ENCODE peak calls at places on chromosomes 12 and 14, in nine cellular contexts. R is breast epithelium, K is K562, S is transverse colon, J is suprapubic skin, I is stomach, Y is HCT116, V is esophagus muscularis mucosa, Z is endothelial cell of umbilical vein. G is an unnamed sample.

GRCh38 chr12:128114485-128114884 is 152.5 kb upstream of the TMEM132C start:
- DNase-seq in Z (no peak), V (no peak), Y (no peak), S (no peak), R (no peak), K (no peak), I (no peak), J (no peak), G (no peak)

GRCh38 chr14:24425704-24426103 is 3.8 kb downstream of the CBLN3 start:
- DNase-seq in R (no peak), K (peak), Y (no peak), I (no peak), S (no peak), J (no peak), Z (peak), V (no peak), G (no peak)

GRCh38 chr12:124507188-124508109 is 60.0 kb downstream of the NCOR2 start:
- DNase-seq in K (no peak), S (no peak), R (no peak), I (no peak), Y (no peak), Z (no peak), V (no peak), J (no peak), G (no peak)

GRCh38 chr14:36514278-36515104 is 5.5 kb downstream of the NKX2-1 start:
- DNase-seq in J (no peak), R (no peak), K (no peak), I (no peak), Z (no peak), S (no peak), Y (no peak), V (no peak), G (peak)

GRCh38 chr14:56805201-56805991 is 4.9 kb downstream of the OTX2 start:
- DNase-seq in S (no peak), K (no peak), J (no peak), I (no peak), V (no peak), R (no peak), Z (no peak), Y (no peak), G (no peak)

GRCh38 chr12:18123707-18124106 is 33.7 kb upstream of the RERGL start:
- DNase-seq in R (no peak), I (no peak), V (no peak), Y (no peak), Z (no peak), J (no peak), S (no peak), K (no peak), G (no peak)

GRCh38 chr12:6230321-6231110 is 30.3 kb downstream of the CD9 start:
- DNase-seq in R (peak), Z (no peak), I (peak), J (peak), Y (no peak), S (peak), V (no peak), K (no peak), G (no peak)

GRCh38 chr12:120015313-120015712 is 26.3 kb downstream of the BICDL1 start:
- DNase-seq in K (peak), R (no peak), J (no peak), Z (no peak), V (no peak), S (no peak), Y (no peak), I (no peak), G (no peak)

GRCh38 chr12:96136720-96137378 is 57.3 kb upstream of the ELK3 start:
- DNase-seq in Z (peak), R (no peak), S (no peak), J (no peak), K (no peak), Y (no peak), V (no peak), I (no peak), G (no peak)

GRCh38 chr12:9925746-9926393 is 6.3 kb downstream of the CLEC2A start:
- DNase-seq in R (no peak), K (peak), J (no peak), I (no peak), V (no peak), Z (peak), Y (peak), S (no peak), G (no peak)

GRCh38 chr12:66189476-66189823 is 436 bp downstream of the IRAK3 start:
- DNase-seq in Y (no peak), V (no peak), J (no peak), R (no peak), I (no peak), K (no peak), Z (no peak), S (no peak), G (no peak)

GRCh38 chr12:70040141-70040540 is 203.1 kb upstream of the CNOT2 start:
- DNase-seq in Y (no peak), K (no peak), J (no peak), I (no peak), S (no peak), R (no peak), V (no peak), Z (peak), G (no peak)

GRCh38 chr12:70779250-70779649 is 141.3 kb downstream of the PTPRR start:
- DNase-seq in I (no peak), R (no peak), Y (no peak), Z (no peak), V (no peak), J (no peak), S (no peak), K (no peak), G (no peak)

GRCh38 chr12:106851306-106851705 is 76.8 kb downstream of the RIC8B start:
- DNase-seq in K (no peak), I (no peak), Y (no peak), V (no peak), J (no peak), S (no peak), Z (no peak), R (no peak), G (no peak)

GRCh38 chr12:89949457-89950195 is 241.0 kb upstream of the ATP2B1 start:
- DNase-seq in R (no peak), Z (peak), Y (no peak), V (no peak), K (peak), I (no peak), J (no peak), S (peak), G (no peak)

GRCh38 chr12:107929436-107929835 is 154.9 kb downstream of the ASCL4 start:
- DNase-seq in R (no peak), K (peak), J (no peak), Y (peak), V (peak), Z (no peak), S (no peak), I (no peak), G (no peak)

DNA sequence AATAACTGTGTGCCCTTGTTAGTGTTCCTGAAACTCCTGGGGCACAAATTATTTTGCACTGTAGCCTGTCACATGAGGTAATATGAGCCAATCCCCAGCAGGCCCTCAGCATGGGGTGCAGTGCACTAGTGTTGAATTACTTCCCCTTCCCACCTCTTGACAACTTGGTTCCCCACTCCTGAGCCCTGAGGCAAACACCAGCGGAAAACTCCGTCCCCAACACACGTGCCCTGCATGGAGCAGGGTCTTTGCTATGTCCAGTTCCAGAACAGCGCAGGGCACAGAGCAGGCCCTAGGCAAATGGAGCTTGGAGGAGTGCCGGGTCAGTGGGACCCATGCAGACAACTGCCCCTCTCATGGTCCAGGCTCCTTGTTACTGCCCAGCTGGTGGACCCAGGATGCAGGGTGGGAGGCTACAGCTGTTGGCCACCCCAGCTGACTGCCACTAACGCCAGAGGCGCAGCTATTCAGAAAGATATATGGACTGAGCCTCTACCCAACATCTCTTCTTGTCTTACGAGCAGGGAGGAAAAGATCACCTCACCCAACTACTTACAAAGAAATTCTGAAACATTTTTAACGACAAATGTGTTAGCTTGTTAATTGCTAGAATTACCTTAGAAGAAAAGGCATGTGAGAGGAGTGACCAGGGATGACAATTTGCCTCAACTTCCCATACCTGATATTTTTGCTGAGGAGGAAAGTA is 71.6 kb downstream of the NT5DC3 start:
- DNase-seq in J (no peak), K (no peak), Z (no peak), V (no peak), I (no peak), S (no peak), Y (no peak), R (no peak), G (no peak)
- TF ChIP-seq POLR2AphosphoS5 in J (no peak), K (no peak), Z (no peak), V (no peak), I (no peak), S (no peak), Y (no peak), R (no peak), G (no peak)

GRCh38 chr14:75249251-75249957 is 29.2 kb upstream of the FOS start:
- DNase-seq in K (peak), Y (no peak), S (peak), V (no peak), I (peak), R (no peak), Z (no peak), J (no peak), G (no peak)
- H3K27ac ChIP-seq in K (no peak), Y (no peak), S (peak), V (no peak), I (no peak), R (no peak), Z (no peak), J (no peak), G (no peak)

GRCh38 chr12:67698711-67699603 is 50.4 kb downstream of the DYRK2 start:
- DNase-seq in Z (no peak), J (no peak), S (no peak), R (no peak), K (no peak), Y (no peak), I (no peak), V (no peak), G (no peak)
- H3K4me3 ChIP-seq in Z (no peak), J (peak), S (peak), R (peak), K (no peak), Y (no peak), I (peak), V (peak), G (peak)

GRCh38 chr12:122021822-122022392 is at the start of gene BCL7A:
- DNase-seq in V (no peak), R (peak), I (peak), Z (peak), J (no peak), K (peak), Y (peak), S (peak), G (peak)
- TF ChIP-seq POLR2AphosphoS5 in V (peak), R (no peak), I (no peak), Z (no peak), J (no peak), K (no peak), Y (peak), S (no peak), G (peak)

GRCh38 chr12:1595026-1595561 is 713 bp upstream of the FBXL14 start:
- DNase-seq in Z (no peak), R (no peak), K (no peak), Y (no peak), S (peak), J (no peak), I (no peak), V (no peak), G (no peak)
- H3K27ac ChIP-seq in Z (peak), R (peak), K (peak), Y (peak), S (peak), J (peak), I (peak), V (peak), G (peak)

GRCh38 chr12:94690199-94690695 is 39.9 kb upstream of the TMCC3 start:
- DNase-seq in K (no peak), J (no peak), Y (no peak), I (no peak), S (no peak), Z (peak), V (no peak), R (no peak), G (no peak)
- H3K4me3 ChIP-seq in K (no peak), J (peak), Y (no peak), I (peak), S (no peak), Z (no peak), V (peak), R (peak), G (no peak)